ENCODE peak calls at places on chromosome 10, in five cellular contexts. I is sigmoid colon, E is ovary, B is right lobe of liver, P is adrenal gland. Z is an unnamed sample.

GRCh38 chr10:116702165-116702564 is 40.2 kb downstream of the HSPA12A start:
- DNase-seq in I (peak), B (no peak), E (peak), P (no peak), Z (no peak)

GRCh38 chr10:61992059-61992460 is 90.6 kb downstream of the ARID5B start:
- DNase-seq in B (no peak), E (no peak), I (no peak), P (peak), Z (no peak)

GRCh38 chr10:97780991-97781540 is 9.3 kb upstream of the SFRP5 start:
- DNase-seq in P (no peak), I (no peak), B (no peak), E (no peak), Z (no peak)

GRCh38 chr10:5573968-5574641 is 49.3 kb downstream of the CALML3 start:
- DNase-seq in E (no peak), B (no peak), P (no peak), I (peak), Z (no peak)

GRCh38 chr10:113665352-113665751 is 1.5 kb upstream of the NRAP start:
- DNase-seq in B (no peak), E (no peak), P (no peak), I (no peak), Z (no peak)

GRCh38 chr10:106511917-106512316 is 652.6 kb downstream of the SORCS1 start:
- DNase-seq in B (no peak), I (no peak), E (no peak), P (no peak), Z (no peak)

GRCh38 chr10:77267703-77268630 is 369.6 kb downstream of the KCNMA1 start:
- DNase-seq in E (no peak), B (no peak), P (no peak), I (no peak), Z (no peak)

GRCh38 chr10:30986027-30986672 is 45.5 kb downstream of the ZNF438 start:
- DNase-seq in E (no peak), B (no peak), P (no peak), I (no peak), Z (no peak)

GRCh38 chr10:12067336-12067735 is 1.4 kb upstream of the DHTKD1 start:
- DNase-seq in P (no peak), I (no peak), B (no peak), E (no peak), Z (no peak)

GRCh38 chr10:9860045-9860444 is 1157.6 kb upstream of the CELF2 start:
- DNase-seq in B (no peak), E (no peak), P (no peak), I (no peak), Z (no peak)

GRCh38 chr10:110556296-110556695 is 11.2 kb upstream of the SMC3 start:
- DNase-seq in I (no peak), E (no peak), P (no peak), B (no peak), Z (no peak)

GRCh38 chr10:72322030-72322279 is 32.8 kb downstream of the DNAJB12 start:
- DNase-seq in E (no peak), I (no peak), P (no peak), B (no peak), Z (no peak)

GRCh38 chr10:76717141-76717540 is 920.5 kb downstream of the KCNMA1 start:
- DNase-seq in I (no peak), E (no peak), P (no peak), B (no peak), Z (no peak)

GRCh38 chr10:125160856-125161569 is 650 bp upstream of the CTBP2 start:
- DNase-seq in P (peak), I (peak), E (peak), B (peak), Z (peak)
- TF ChIP-seq POLR2A in P (no peak), I (no peak), E (peak), B (no peak), Z (peak)

GRCh38 chr10:132539431-132539839 is 1.8 kb downstream of the INPP5A start:
- DNase-seq in I (peak), E (no peak), P (peak), B (peak), Z (no peak)
- H3K27ac ChIP-seq in I (peak), E (peak), P (peak), B (peak), Z (peak)

GRCh38 chr10:32646535-32646934 is 200.6 kb downstream of the CCDC7 start:
- DNase-seq in E (no peak), I (no peak), B (no peak), P (no peak), Z (no peak)
- TF ChIP-seq CTCF in E (no peak), I (no peak), B (no peak), P (no peak), Z (no peak)

GRCh38 chr10:122980209-122981065 is at the start of gene PSTK:
- DNase-seq in B (peak), I (peak), P (peak), E (peak), Z (peak)
- TF ChIP-seq POLR2A in B (peak), I (no peak), P (peak), E (peak), Z (peak)

GRCh38 chr10:55019461-55019860 is 218.4 kb upstream of the PCDH15 start:
- DNase-seq in I (no peak), P (peak), B (no peak), E (no peak), Z (no peak)

GRCh38 chr10:55024718-55025117 is 223.7 kb upstream of the PCDH15 start:
- DNase-seq in P (peak), I (no peak), E (no peak), B (no peak), Z (no peak)
- H3K27ac ChIP-seq in P (no peak), I (no peak), E (no peak), B (no peak), Z (no peak)

DNA sequence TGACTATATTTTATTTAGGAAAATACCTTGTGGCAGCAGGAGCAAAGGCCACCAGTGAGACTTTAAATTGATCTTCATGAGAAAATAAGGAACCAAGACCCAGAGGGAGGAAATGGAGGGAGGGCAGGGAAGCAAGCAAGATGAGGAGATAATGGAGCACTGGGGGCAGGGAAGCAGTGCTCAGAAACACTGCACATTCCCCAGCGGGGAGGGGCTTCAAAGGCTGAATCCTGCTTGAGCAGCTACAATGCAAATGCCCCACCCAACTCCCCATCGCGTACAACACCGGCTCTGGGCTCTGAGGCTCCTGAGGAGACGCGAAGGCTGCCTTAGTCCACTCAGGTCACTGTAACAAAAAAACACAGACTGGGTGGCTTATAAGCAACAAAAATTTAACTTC is 503.8 kb downstream of the GRID1 start:
- DNase-seq in P (no peak), I (no peak), B (no peak), E (no peak), Z (no peak)
- TF ChIP-seq CTCF in P (no peak), I (no peak), B (no peak), E (no peak), Z (no peak)